ENCODE peak calls at places on chromosomes 3 and 15, in seven cellular contexts. One of them, this sample, is unnamed.

GRCh38 chr15:67175643-67176071 is 78.8 kb downstream of the AAGAB start:
- DNase-seq in psoas muscle: peak; percentile 60
- DNase-seq in hepatocyte: peak; percentile 55
- DNase-seq in thoracic aorta: no peak
- DNase-seq in esophagus muscularis mucosa: no peak
- DNase-seq in AG09309: peak; percentile 61
- DNase-seq in fibroblast of the aortic adventitia: peak; percentile 74
- DNase-seq in this sample: no peak

GRCh38 chr3:24678441-24678865 is 183.8 kb upstream of the THRB start:
- DNase-seq in psoas muscle: no peak
- DNase-seq in hepatocyte: peak; percentile 62
- DNase-seq in thoracic aorta: no peak
- DNase-seq in esophagus muscularis mucosa: no peak
- DNase-seq in AG09309: peak; percentile 85
- DNase-seq in fibroblast of the aortic adventitia: peak; percentile 83
- DNase-seq in this sample: peak; percentile 73

GRCh38 chr3:99071096-99071495 is 169.6 kb upstream of the DCBLD2 start:
- DNase-seq in psoas muscle: no peak
- DNase-seq in hepatocyte: no peak
- DNase-seq in thoracic aorta: no peak
- DNase-seq in esophagus muscularis mucosa: no peak
- DNase-seq in AG09309: no peak
- DNase-seq in fibroblast of the aortic adventitia: no peak
- DNase-seq in this sample: no peak

GRCh38 chr3:27939940-27940339 is 217.8 kb upstream of the EOMES start:
- DNase-seq in psoas muscle: no peak
- DNase-seq in hepatocyte: peak; percentile 47
- DNase-seq in thoracic aorta: no peak
- DNase-seq in esophagus muscularis mucosa: no peak
- DNase-seq in AG09309: no peak
- DNase-seq in fibroblast of the aortic adventitia: peak; percentile 20
- DNase-seq in this sample: no peak

GRCh38 chr15:35309886-35310285 is 224.8 kb upstream of the NANOGP8 start:
- DNase-seq in psoas muscle: no peak
- DNase-seq in hepatocyte: no peak
- DNase-seq in thoracic aorta: no peak
- DNase-seq in esophagus muscularis mucosa: no peak
- DNase-seq in AG09309: no peak
- DNase-seq in fibroblast of the aortic adventitia: peak; percentile 20
- DNase-seq in this sample: no peak

GRCh38 chr3:183513046-183513706 is 42.3 kb downstream of the KLHL6 start:
- DNase-seq in psoas muscle: no peak
- DNase-seq in hepatocyte: no peak
- DNase-seq in thoracic aorta: no peak
- DNase-seq in esophagus muscularis mucosa: no peak
- DNase-seq in AG09309: no peak
- DNase-seq in fibroblast of the aortic adventitia: no peak
- DNase-seq in this sample: no peak

GRCh38 chr3:16462679-16463078 is 50.8 kb downstream of the RFTN1 start:
- DNase-seq in psoas muscle: no peak
- DNase-seq in hepatocyte: no peak
- DNase-seq in thoracic aorta: no peak
- DNase-seq in esophagus muscularis mucosa: no peak
- DNase-seq in AG09309: no peak
- DNase-seq in fibroblast of the aortic adventitia: no peak
- DNase-seq in this sample: no peak

GRCh38 chr3:75049581-75049980 is 435.1 kb upstream of the CNTN3 start:
- DNase-seq in psoas muscle: no peak
- DNase-seq in hepatocyte: no peak
- DNase-seq in thoracic aorta: no peak
- DNase-seq in esophagus muscularis mucosa: no peak
- DNase-seq in AG09309: no peak
- DNase-seq in fibroblast of the aortic adventitia: peak; percentile 4
- DNase-seq in this sample: no peak

GRCh38 chr15:72724028-72724427 is 38.0 kb downstream of the BBS4 start:
- DNase-seq in psoas muscle: no peak
- DNase-seq in hepatocyte: no peak
- DNase-seq in thoracic aorta: no peak
- DNase-seq in esophagus muscularis mucosa: no peak
- DNase-seq in AG09309: no peak
- DNase-seq in fibroblast of the aortic adventitia: peak; percentile 5
- DNase-seq in this sample: no peak

GRCh38 chr3:43296565-43296964 is 10.2 kb downstream of the SNRK start:
- DNase-seq in psoas muscle: no peak
- DNase-seq in hepatocyte: no peak
- DNase-seq in thoracic aorta: no peak
- DNase-seq in esophagus muscularis mucosa: no peak
- DNase-seq in AG09309: no peak
- DNase-seq in fibroblast of the aortic adventitia: peak; percentile 23
- DNase-seq in this sample: no peak

GRCh38 chr15:38991126-38991525 is 426.5 kb upstream of the RASGRP1 start:
- DNase-seq in psoas muscle: no peak
- DNase-seq in hepatocyte: peak; percentile 38
- DNase-seq in thoracic aorta: no peak
- DNase-seq in esophagus muscularis mucosa: no peak
- DNase-seq in AG09309: no peak
- DNase-seq in fibroblast of the aortic adventitia: peak; percentile 84
- DNase-seq in this sample: peak; percentile 16

GRCh38 chr3:128488636-128488994 is 4.4 kb downstream of the GATA2 start:
- DNase-seq in psoas muscle: no peak
- DNase-seq in hepatocyte: no peak
- DNase-seq in thoracic aorta: no peak
- DNase-seq in esophagus muscularis mucosa: no peak
- DNase-seq in AG09309: no peak
- DNase-seq in fibroblast of the aortic adventitia: no peak
- DNase-seq in this sample: no peak

GRCh38 chr15:29364429-29365078 is 94.9 kb upstream of the NSMCE3 start:
- DNase-seq in psoas muscle: no peak
- DNase-seq in hepatocyte: no peak
- DNase-seq in thoracic aorta: no peak
- DNase-seq in esophagus muscularis mucosa: no peak
- DNase-seq in AG09309: peak; percentile 32
- DNase-seq in fibroblast of the aortic adventitia: peak; percentile 65
- DNase-seq in this sample: peak; percentile 9

GRCh38 chr3:135690664-135691063 is 274.9 kb upstream of the PPP2R3A start:
- DNase-seq in psoas muscle: no peak
- DNase-seq in hepatocyte: no peak
- DNase-seq in thoracic aorta: no peak
- DNase-seq in esophagus muscularis mucosa: no peak
- DNase-seq in AG09309: no peak
- DNase-seq in fibroblast of the aortic adventitia: no peak
- DNase-seq in this sample: no peak

GRCh38 chr3:142087676-142088075 is 61.7 kb downstream of the TFDP2 start:
- DNase-seq in psoas muscle: no peak
- DNase-seq in hepatocyte: no peak
- DNase-seq in thoracic aorta: no peak
- DNase-seq in esophagus muscularis mucosa: no peak
- DNase-seq in AG09309: peak; percentile 37
- DNase-seq in fibroblast of the aortic adventitia: peak; percentile 29
- DNase-seq in this sample: peak; percentile 2

GRCh38 chr3:97510795-97511194 is 253.8 kb upstream of the ARL6 start:
- DNase-seq in psoas muscle: no peak
- DNase-seq in hepatocyte: peak; percentile 49
- DNase-seq in thoracic aorta: no peak
- DNase-seq in esophagus muscularis mucosa: no peak
- DNase-seq in AG09309: no peak
- DNase-seq in fibroblast of the aortic adventitia: no peak
- DNase-seq in this sample: no peak

GRCh38 chr3:120780977-120781376 is 38.4 kb downstream of the GTF2E1 start:
- DNase-seq in psoas muscle: peak; percentile 64
- DNase-seq in hepatocyte: no peak
- DNase-seq in thoracic aorta: no peak
- DNase-seq in esophagus muscularis mucosa: no peak
- DNase-seq in AG09309: no peak
- DNase-seq in fibroblast of the aortic adventitia: peak; percentile 81
- DNase-seq in this sample: peak; percentile 31

GRCh38 chr3:127112796-127113570 is 79.9 kb upstream of the PRR23E start:
- DNase-seq in psoas muscle: no peak
- DNase-seq in hepatocyte: no peak
- DNase-seq in thoracic aorta: no peak
- DNase-seq in esophagus muscularis mucosa: no peak
- DNase-seq in AG09309: no peak
- DNase-seq in fibroblast of the aortic adventitia: no peak
- DNase-seq in this sample: no peak

GRCh38 chr3:46871222-46871621 is 6.3 kb upstream of the PTH1R start:
- DNase-seq in psoas muscle: no peak
- DNase-seq in hepatocyte: no peak
- DNase-seq in thoracic aorta: no peak
- DNase-seq in esophagus muscularis mucosa: no peak
- DNase-seq in AG09309: no peak
- DNase-seq in fibroblast of the aortic adventitia: peak; percentile 29
- DNase-seq in this sample: no peak

GRCh38 chr3:72591522-72592421 is 256.5 kb downstream of the SHQ1 start:
- DNase-seq in psoas muscle: no peak
- DNase-seq in hepatocyte: peak; percentile 65
- DNase-seq in thoracic aorta: peak; percentile 10
- DNase-seq in esophagus muscularis mucosa: no peak
- DNase-seq in AG09309: peak; percentile 87
- DNase-seq in fibroblast of the aortic adventitia: peak; percentile 93
- DNase-seq in this sample: peak; percentile 76

GRCh38 chr15:71707230-71708051 is 102.9 kb upstream of the NR2E3 start:
- DNase-seq in psoas muscle: no peak
- DNase-seq in hepatocyte: no peak
- DNase-seq in thoracic aorta: no peak
- DNase-seq in esophagus muscularis mucosa: no peak
- DNase-seq in AG09309: peak; percentile 46
- DNase-seq in fibroblast of the aortic adventitia: peak; percentile 93
- DNase-seq in this sample: no peak

GRCh38 chr15:27244047-27244446 is 273.1 kb downstream of the GABRG3 start:
- DNase-seq in psoas muscle: no peak
- DNase-seq in hepatocyte: no peak
- DNase-seq in thoracic aorta: no peak
- DNase-seq in esophagus muscularis mucosa: no peak
- DNase-seq in AG09309: no peak
- DNase-seq in fibroblast of the aortic adventitia: no peak
- DNase-seq in this sample: no peak

GRCh38 chr3:58482917-58483636 is 8.8 kb upstream of the KCTD6 start:
- DNase-seq in psoas muscle: no peak
- DNase-seq in hepatocyte: no peak
- DNase-seq in thoracic aorta: no peak
- DNase-seq in esophagus muscularis mucosa: no peak
- DNase-seq in AG09309: no peak
- DNase-seq in fibroblast of the aortic adventitia: no peak
- DNase-seq in this sample: no peak

GRCh38 chr3:111859974-111860859 is 1.2 kb downstream of the PHLDB2 start:
- DNase-seq in psoas muscle: peak; percentile 58
- DNase-seq in hepatocyte: peak; percentile 87
- DNase-seq in thoracic aorta: peak; percentile 31
- DNase-seq in esophagus muscularis mucosa: peak; percentile 94
- DNase-seq in AG09309: peak; percentile 72
- DNase-seq in fibroblast of the aortic adventitia: peak; percentile 92
- DNase-seq in this sample: peak; percentile 85
- TF ChIP-seq CTCF in psoas muscle: peak; percentile 49
- TF ChIP-seq CTCF in hepatocyte: peak; percentile 53
- TF ChIP-seq CTCF in thoracic aorta: peak; percentile 68
- TF ChIP-seq CTCF in esophagus muscularis mucosa: peak; percentile 68
- TF ChIP-seq CTCF in AG09309: peak; percentile 58
- TF ChIP-seq CTCF in fibroblast of the aortic adventitia: peak; percentile 70
- TF ChIP-seq CTCF in this sample: peak; percentile 48

DNA sequence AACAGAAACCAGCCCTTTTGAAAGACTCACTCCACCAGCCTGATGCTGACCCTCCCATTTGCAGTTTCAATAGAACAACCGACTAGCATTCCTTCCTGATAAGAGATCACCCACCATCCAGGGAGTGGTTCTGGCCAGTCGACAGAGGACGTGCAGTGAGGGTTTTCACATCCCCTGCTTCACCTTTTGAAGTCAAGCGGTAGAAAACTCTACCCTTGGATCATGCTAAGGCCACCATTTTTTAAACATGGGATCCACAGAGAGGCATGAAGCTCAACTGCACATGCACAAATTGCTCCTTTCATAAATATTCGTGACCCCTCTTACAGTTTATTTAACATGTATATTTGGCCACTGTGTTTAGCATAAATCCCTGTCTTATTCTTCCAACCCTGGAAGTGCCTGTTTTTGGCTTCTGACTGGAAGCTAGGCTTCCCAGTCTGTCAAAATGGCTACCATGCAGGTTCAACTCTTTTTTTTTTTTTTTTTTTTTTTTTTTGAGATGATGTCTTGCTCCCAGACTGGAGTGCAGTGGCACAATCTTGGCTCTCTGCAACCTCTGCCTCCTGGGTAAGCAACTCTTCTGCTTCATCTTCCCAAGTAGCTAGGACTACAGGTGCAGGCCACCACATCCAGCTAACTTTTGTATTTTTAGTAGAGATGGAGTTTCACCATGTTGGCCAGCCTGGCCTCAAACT is 1.0 kb upstream of the THUMPD3 start:
- DNase-seq in psoas muscle: no peak
- DNase-seq in hepatocyte: peak; percentile 19
- DNase-seq in thoracic aorta: no peak
- DNase-seq in esophagus muscularis mucosa: no peak
- DNase-seq in AG09309: no peak
- DNase-seq in fibroblast of the aortic adventitia: no peak
- DNase-seq in this sample: no peak
- H3K4me3 ChIP-seq in psoas muscle: peak overlapping the region; percentile 82
- H3K4me3 ChIP-seq in hepatocyte: no peak overlapping the region
- H3K4me3 ChIP-seq in thoracic aorta: peak overlapping the region; percentile 87
- H3K4me3 ChIP-seq in esophagus muscularis mucosa: peak overlapping the region; percentile 76
- H3K4me3 ChIP-seq in AG09309: peak overlapping the region; percentile 51
- H3K4me3 ChIP-seq in fibroblast of the aortic adventitia: peak overlapping the region; percentile 71
- H3K4me3 ChIP-seq in this sample: peak overlapping the region; percentile 73

DNA sequence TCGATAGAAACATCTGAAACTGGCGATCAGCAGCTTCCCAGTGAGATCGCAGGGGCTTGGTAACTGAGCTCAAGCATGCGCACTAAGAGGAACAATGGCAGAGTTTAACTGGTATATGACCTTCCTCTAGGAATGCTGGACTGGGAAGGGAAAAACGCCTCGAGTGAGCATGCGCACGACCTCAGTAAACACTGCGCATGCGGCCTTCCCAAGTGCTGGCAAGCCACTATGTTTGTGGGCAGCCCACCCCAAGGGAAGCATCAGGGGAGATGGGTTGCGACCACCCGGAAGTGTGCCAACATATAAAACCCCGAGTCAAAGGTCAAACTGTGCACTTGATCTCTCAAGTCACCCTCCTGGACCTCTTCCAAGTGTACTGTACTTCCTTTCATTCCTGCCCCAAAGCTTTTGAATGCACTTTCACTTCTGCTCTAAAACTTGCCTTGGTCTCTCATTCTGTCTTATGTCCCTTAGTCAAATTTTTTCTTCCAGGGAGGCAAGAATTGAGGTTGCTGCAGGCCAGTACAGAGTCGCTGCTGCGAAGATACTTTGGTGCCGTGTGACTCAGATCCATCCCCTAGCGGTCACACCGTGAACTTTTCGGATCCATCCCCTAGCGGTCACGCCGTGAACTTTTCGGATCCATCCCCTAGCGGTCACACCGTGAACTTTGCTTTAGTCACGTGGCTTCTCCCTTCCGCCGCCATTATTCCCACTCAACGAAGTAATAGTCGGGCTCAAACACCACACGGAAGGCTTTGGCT is 243.3 kb downstream of the FAM43A start:
- DNase-seq in psoas muscle: no peak
- DNase-seq in hepatocyte: no peak
- DNase-seq in thoracic aorta: no peak
- DNase-seq in esophagus muscularis mucosa: peak; percentile 91
- DNase-seq in AG09309: no peak
- DNase-seq in fibroblast of the aortic adventitia: peak; percentile 46
- DNase-seq in this sample: no peak
- TF ChIP-seq CTCF in psoas muscle: peak; percentile 51
- TF ChIP-seq CTCF in hepatocyte: peak; percentile 18
- TF ChIP-seq CTCF in thoracic aorta: peak; percentile 76
- TF ChIP-seq CTCF in esophagus muscularis mucosa: peak; percentile 28
- TF ChIP-seq CTCF in AG09309: peak; percentile 39
- TF ChIP-seq CTCF in fibroblast of the aortic adventitia: peak; percentile 93
- TF ChIP-seq CTCF in this sample: peak; percentile 46

GRCh38 chr3:48991851-48992545 is 2.0 kb downstream of the P4HTM start:
- DNase-seq in psoas muscle: no peak
- DNase-seq in hepatocyte: no peak
- DNase-seq in thoracic aorta: no peak
- DNase-seq in esophagus muscularis mucosa: no peak
- DNase-seq in AG09309: no peak
- DNase-seq in fibroblast of the aortic adventitia: peak; percentile 23
- DNase-seq in this sample: no peak
- H3K4me3 ChIP-seq in psoas muscle: peak overlapping the region; percentile 94
- H3K4me3 ChIP-seq in hepatocyte: no peak overlapping the region
- H3K4me3 ChIP-seq in thoracic aorta: peak overlapping the region; percentile 88
- H3K4me3 ChIP-seq in esophagus muscularis mucosa: no peak overlapping the region
- H3K4me3 ChIP-seq in AG09309: peak overlapping the region; percentile 77
- H3K4me3 ChIP-seq in fibroblast of the aortic adventitia: peak overlapping the region; percentile 89
- H3K4me3 ChIP-seq in this sample: peak overlapping the region; percentile 81